ENCODE peak calls at places on chromosomes 3 and 15, in nine cellular contexts. W is occipital lobe; K is endothelial cell; O is RWPE1; G is effector memory CD8-positive, alpha-beta T cell; L is Karpas-422; J is Caki2; I is T-cell; Y is T-helper 1 cell. V is an unnamed sample.

GRCh38 chr3:78368576-78369345 is 1328.9 kb downstream of the ROBO2 start:
- DNase-seq in W (no peak), K (no peak), O (no peak), G (no peak), L (no peak), J (no peak), I (no peak), Y (no peak), V (no peak)

GRCh38 chr3:106228271-106228670 is 359.5 kb upstream of the CBLB start:
- DNase-seq in W (no peak), K (no peak), O (no peak), G (no peak), L (no peak), J (no peak), I (no peak), Y (no peak), V (no peak)

GRCh38 chr15:43317566-43318184 is 12.7 kb downstream of the LCMT2 start:
- DNase-seq in W (no peak), K (no peak), O (no peak), G (no peak), L (no peak), J (peak), I (no peak), Y (no peak), V (no peak)

GRCh38 chr3:69200384-69201068 is 78.1 kb upstream of the LMOD3 start:
- DNase-seq in W (no peak), K (no peak), O (peak), G (no peak), L (no peak), J (peak), I (peak), Y (peak), V (peak)

GRCh38 chr15:89178307-89178977 is 42.9 kb downstream of the RLBP1 start:
- DNase-seq in W (no peak), K (no peak), O (no peak), G (no peak), L (no peak), J (no peak), I (no peak), Y (no peak), V (no peak)

GRCh38 chr15:56735589-56735988 is 2.3 kb upstream of the ZNF280D start:
- DNase-seq in W (no peak), K (no peak), O (no peak), G (no peak), L (no peak), J (no peak), I (no peak), Y (no peak), V (no peak)

GRCh38 chr15:55403531-55403930 is 4.6 kb downstream of the CCPG1 start:
- DNase-seq in W (no peak), K (no peak), O (no peak), G (no peak), L (peak), J (peak), I (no peak), Y (peak), V (no peak)

GRCh38 chr15:71761649-71762048 is 48.7 kb upstream of the NR2E3 start:
- DNase-seq in W (no peak), K (no peak), O (peak), G (no peak), L (no peak), J (peak), I (no peak), Y (peak), V (no peak)

GRCh38 chr3:123535580-123535979 is 49.3 kb downstream of the HACD2 start:
- DNase-seq in W (no peak), K (no peak), O (no peak), G (no peak), L (no peak), J (no peak), I (no peak), Y (no peak), V (no peak)

GRCh38 chr15:84398763-84399701 is 163.5 kb downstream of the GOLGA6L4 start:
- DNase-seq in W (no peak), K (no peak), O (no peak), G (no peak), L (no peak), J (no peak), I (no peak), Y (no peak), V (no peak)

GRCh38 chr15:40054746-40055575 is 16.0 kb upstream of the SRP14 start:
- DNase-seq in W (no peak), K (no peak), O (no peak), G (no peak), L (no peak), J (peak), I (no peak), Y (peak), V (peak)

GRCh38 chr3:123787133-123787532 is 97.0 kb downstream of the MYLK start:
- DNase-seq in W (no peak), K (no peak), O (no peak), G (no peak), L (no peak), J (no peak), I (no peak), Y (no peak), V (no peak)

GRCh38 chr3:149575213-149575961 is 82.4 kb downstream of the WWTR1 start:
- DNase-seq in W (no peak), K (no peak), O (peak), G (no peak), L (no peak), J (peak), I (no peak), Y (no peak), V (no peak)

GRCh38 chr3:29176501-29176900 is 104.4 kb upstream of the RBMS3 start:
- DNase-seq in W (peak), K (no peak), O (no peak), G (no peak), L (no peak), J (no peak), I (no peak), Y (no peak), V (no peak)

GRCh38 chr15:64453689-64454037 is 6.7 kb upstream of the ZNF609 start:
- DNase-seq in W (no peak), K (no peak), O (no peak), G (no peak), L (no peak), J (no peak), I (no peak), Y (no peak), V (no peak)

GRCh38 chr3:158097571-158098553 is 8.4 kb downstream of the SHOX2 start:
- DNase-seq in W (no peak), K (peak), O (peak), G (peak), L (peak), J (peak), I (peak), Y (peak), V (peak)

GRCh38 chr15:93800805-93801204 is 430.6 kb upstream of the MCTP2 start:
- DNase-seq in W (no peak), K (no peak), O (no peak), G (no peak), L (no peak), J (no peak), I (no peak), Y (no peak), V (no peak)

GRCh38 chr15:47756872-47757271 is 39.6 kb downstream of the SEMA6D start:
- DNase-seq in W (no peak), K (no peak), O (peak), G (no peak), L (no peak), J (peak), I (no peak), Y (no peak), V (no peak)

GRCh38 chr3:17300441-17300840 is 415.7 kb downstream of the PLCL2 start:
- DNase-seq in W (no peak), K (no peak), O (no peak), G (no peak), L (no peak), J (no peak), I (no peak), Y (no peak), V (no peak)

GRCh38 chr15:69380100-69380725 is 33.9 kb upstream of the KIF23 start:
- DNase-seq in W (no peak), K (peak), O (no peak), G (no peak), L (no peak), J (no peak), I (no peak), Y (no peak), V (peak)

GRCh38 chr3:17301271-17301670 is 416.5 kb downstream of the PLCL2 start:
- DNase-seq in W (no peak), K (no peak), O (no peak), G (no peak), L (no peak), J (no peak), I (no peak), Y (peak), V (no peak)

GRCh38 chr3:196397941-196398340 is 34.3 kb downstream of the UBXN7 start:
- DNase-seq in W (no peak), K (no peak), O (no peak), G (no peak), L (no peak), J (no peak), I (no peak), Y (no peak), V (no peak)